ENCODE peak calls at places on chromosomes 12 and 14, in four cellular contexts. C is non-pigmented ciliary epithelial cell, D is NCI-H2171, R is naive B cell. Y is an unnamed sample.

GRCh38 chr14:20611277-20611676 is 20.1 kb upstream of the RNASE12 start:
- DNase-seq in C (no peak), D (no peak), R (no peak), Y (no peak)

GRCh38 chr12:121536058-121536928 is 44.5 kb downstream of the KDM2B start:
- DNase-seq in C (no peak), D (peak), R (peak), Y (peak)

GRCh38 chr14:43535231-43535838 is 971.7 kb downstream of the FSCB start:
- DNase-seq in C (no peak), D (no peak), R (no peak), Y (no peak)

GRCh38 chr12:65934480-65935115 is 110.3 kb downstream of the HMGA2 start:
- DNase-seq in C (no peak), D (no peak), R (no peak), Y (no peak)

GRCh38 chr14:30656190-30656632 is 34.1 kb downstream of the SCFD1 start:
- DNase-seq in C (no peak), D (no peak), R (peak), Y (no peak)

GRCh38 chr12:47270782-47271664 is 191.3 kb upstream of the AMIGO2 start:
- DNase-seq in C (peak), D (no peak), R (no peak), Y (no peak)

GRCh38 chr14:36524220-36524837 is 4.3 kb upstream of the NKX2-1 start:
- DNase-seq in C (no peak), D (no peak), R (no peak), Y (no peak)

GRCh38 chr12:109925185-109925835 is 25.2 kb downstream of the TCHP start:
- DNase-seq in C (no peak), D (no peak), R (no peak), Y (no peak)

GRCh38 chr12:62647586-62647985 is 181.0 kb downstream of the MON2 start:
- DNase-seq in C (no peak), D (no peak), R (no peak), Y (no peak)

GRCh38 chr12:9649532-9649940 is 20.0 kb upstream of the CLEC2D start:
- DNase-seq in C (no peak), D (no peak), R (peak), Y (no peak)

GRCh38 chr14:98858158-98858557 is 413.8 kb downstream of the BCL11B start:
- DNase-seq in C (no peak), D (no peak), R (no peak), Y (no peak)

GRCh38 chr12:89574736-89575208 is 48.9 kb upstream of the POC1B start:
- DNase-seq in C (peak), D (no peak), R (no peak), Y (no peak)

GRCh38 chr14:92693998-92694780 is 54.2 kb downstream of the LGMN start:
- DNase-seq in C (no peak), D (no peak), R (no peak), Y (no peak)

GRCh38 chr12:131222271-131223139 is 268.8 kb downstream of the ADGRD1 start:
- DNase-seq in C (no peak), D (no peak), R (no peak), Y (no peak)

GRCh38 chr12:75350413-75350812 is 15.9 kb downstream of the GLIPR1L1 start:
- DNase-seq in C (no peak), D (no peak), R (no peak), Y (no peak)

GRCh38 chr12:75889214-75889613 is 142.4 kb downstream of the PHLDA1 start:
- DNase-seq in C (no peak), D (no peak), R (no peak), Y (no peak)

GRCh38 chr12:45343269-45344051 is 127.6 kb downstream of the ANO6 start:
- DNase-seq in C (no peak), D (no peak), R (no peak), Y (no peak)

GRCh38 chr12:118884226-118884625 is 97.1 kb upstream of the SRRM4 start:
- DNase-seq in C (no peak), D (no peak), R (no peak), Y (no peak)

GRCh38 chr14:97838986-97839385 is 1041.8 kb downstream of the VRK1 start:
- DNase-seq in C (no peak), D (peak), R (no peak), Y (no peak)

GRCh38 chr14:62956413-62956812 is 88.8 kb downstream of the KCNH5 start:
- DNase-seq in C (no peak), D (no peak), R (no peak), Y (no peak)

GRCh38 chr12:10771132-10771733 is 31.2 kb downstream of the TAS2R7 start:
- DNase-seq in C (no peak), D (no peak), R (peak), Y (peak)

GRCh38 chr12:88334271-88334670 is 192.2 kb downstream of the TMTC3 start:
- DNase-seq in C (no peak), D (no peak), R (no peak), Y (no peak)

GRCh38 chr12:4272976-4273650 is 449 bp upstream of the CCND2 start:
- DNase-seq in C (no peak), D (no peak), R (no peak), Y (no peak)

GRCh38 chr14:34710006-34710405 is 4.4 kb downstream of the CFL2 start:
- DNase-seq in C (no peak), D (no peak), R (no peak), Y (no peak)

GRCh38 chr12:570949-571794 is 92.1 kb downstream of the NINJ2 start:
- DNase-seq in C (no peak), D (no peak), R (no peak), Y (peak)

GRCh38 chr12:51320695-51321320 is 3.2 kb downstream of the BIN2 start:
- DNase-seq in C (no peak), D (no peak), R (no peak), Y (no peak)

GRCh38 chr12:64713372-64713771 is 45.8 kb downstream of the GNS start:
- DNase-seq in C (no peak), D (no peak), R (no peak), Y (no peak)

GRCh38 chr12:6938353-6939186 is 5.0 kb upstream of the RNU7-1 start:
- DNase-seq in C (no peak), D (no peak), R (no peak), Y (no peak)

GRCh38 chr12:31736472-31736871 is 7.7 kb upstream of the AMN1 start:
- DNase-seq in C (peak), D (no peak), R (no peak), Y (no peak)

GRCh38 chr12:52259850-52260249 is 14.6 kb upstream of the KRT86 start:
- DNase-seq in C (no peak), D (no peak), R (no peak), Y (no peak)

GRCh38 chr12:8996682-8997405 is 7.5 kb downstream of the KLRG1 start:
- DNase-seq in C (peak), D (no peak), R (no peak), Y (no peak)